ENCODE peak calls at places on chromosome 22, in seven cellular contexts. B, K, C, Q, Y, T and L are unnamed samples.

GRCh38 chr22:47022075-47022473 is 259.6 kb downstream of the TBC1D22A start:
- DNase-seq in B (no peak), K (no peak), C (no peak), Q (no peak), Y (peak), T (no peak), L (no peak)

GRCh38 chr22:37333724-37334460 is 51.6 kb downstream of the CYTH4 start:
- DNase-seq in B (no peak), K (no peak), C (no peak), Q (no peak), Y (no peak), T (no peak), L (no peak)

GRCh38 chr22:43553451-43554258 is 141.8 kb downstream of the MPPED1 start:
- DNase-seq in B (no peak), K (no peak), C (no peak), Q (no peak), Y (no peak), T (no peak), L (no peak)

GRCh38 chr22:37068859-37069258 is 17.3 kb downstream of the KCTD17 start:
- DNase-seq in B (no peak), K (no peak), C (no peak), Q (no peak), Y (peak), T (no peak), L (no peak)

GRCh38 chr22:48761546-48761945 is 1066.1 kb downstream of the BRD1 start:
- DNase-seq in B (peak), K (peak), C (peak), Q (no peak), Y (no peak), T (no peak), L (peak)

GRCh38 chr22:37843746-37844089 is 416 bp downstream of the ANKRD54 start:
- DNase-seq in B (peak), K (no peak), C (no peak), Q (no peak), Y (peak), T (no peak), L (peak)

GRCh38 chr22:49333206-49333605 is 494.5 kb downstream of the BRD1 start:
- DNase-seq in B (no peak), K (peak), C (no peak), Q (no peak), Y (no peak), T (no peak), L (no peak)

GRCh38 chr22:45170001-45170466 is 6.3 kb downstream of the NUP50 start:
- DNase-seq in B (peak), K (no peak), C (no peak), Q (no peak), Y (no peak), T (no peak), L (no peak)

GRCh38 chr22:46879083-46879482 is 116.6 kb downstream of the TBC1D22A start:
- DNase-seq in B (no peak), K (no peak), C (no peak), Q (no peak), Y (no peak), T (no peak), L (no peak)

GRCh38 chr22:33302049-33302545 is 243.9 kb upstream of the SYN3 start:
- DNase-seq in B (peak), K (peak), C (peak), Q (no peak), Y (peak), T (peak), L (peak)

GRCh38 chr22:23219787-23220484 is 39.6 kb downstream of the BCR start:
- DNase-seq in B (peak), K (peak), C (no peak), Q (no peak), Y (peak), T (no peak), L (no peak)

GRCh38 chr22:20940904-20941385 is 23.7 kb downstream of the CRKL start:
- DNase-seq in B (no peak), K (no peak), C (no peak), Q (no peak), Y (peak), T (no peak), L (peak)

GRCh38 chr22:17152340-17152739 is 6.7 kb downstream of the HDHD5 start:
- DNase-seq in B (no peak), K (no peak), C (no peak), Q (no peak), Y (no peak), T (no peak), L (no peak)

GRCh38 chr22:44664149-44664548 is 37.9 kb upstream of the PRR5 start:
- DNase-seq in B (peak), K (peak), C (peak), Q (no peak), Y (no peak), T (peak), L (no peak)

GRCh38 chr22:32204856-32205722 is at the start of gene RFPL2:
- DNase-seq in B (no peak), K (no peak), C (peak), Q (no peak), Y (peak), T (peak), L (no peak)

GRCh38 chr22:45537734-45538181 is 35.1 kb downstream of the FBLN1 start:
- DNase-seq in B (no peak), K (no peak), C (no peak), Q (no peak), Y (peak), T (peak), L (no peak)

GRCh38 chr22:36257948-36258674 is 5.2 kb downstream of the APOL1 start:
- DNase-seq in B (no peak), K (no peak), C (no peak), Q (no peak), Y (no peak), T (no peak), L (no peak)

GRCh38 chr22:17633217-17633997 is 4.9 kb upstream of the ATP6V1E1 start:
- DNase-seq in B (no peak), K (no peak), C (no peak), Q (peak), Y (peak), T (no peak), L (no peak)

GRCh38 chr22:50671641-50672040 is 982 bp upstream of the SHANK3 start:
- DNase-seq in B (no peak), K (no peak), C (no peak), Q (no peak), Y (peak), T (no peak), L (no peak)